ENCODE peak calls at places on chromosomes 6 and 20, in six cellular contexts. Y, P, Z, H, X and I are unnamed samples.

GRCh38 chr6:137271245-137272183 is 52.3 kb upstream of the IFNGR1 start:
- DNase-seq in H (peak; percentile 41), Z (no peak), Y (no peak), P (no peak), X (no peak), I (peak; percentile 39)

GRCh38 chr6:112298021-112298745 is 43.8 kb upstream of the LAMA4 start:
- DNase-seq in P (no peak), Z (no peak), X (no peak), H (peak; percentile 48), Y (no peak), I (no peak)

GRCh38 chr20:41650221-41650948 is 32.2 kb upstream of the CHD6 start:
- DNase-seq in X (no peak), Y (no peak), H (no peak), P (no peak), Z (no peak), I (no peak)

GRCh38 chr20:45058168-45058850 is 42.6 kb downstream of the KCNS1 start:
- DNase-seq in Z (no peak), P (no peak), X (no peak), H (no peak), Y (no peak), I (no peak)

GRCh38 chr20:34636648-34637047 is 40.2 kb downstream of the PIGU start:
- DNase-seq in Y (no peak), X (no peak), P (no peak), Z (no peak), H (no peak), I (no peak)

GRCh38 chr20:38214256-38214870 is 46.2 kb downstream of the KIAA1755 start:
- DNase-seq in X (no peak), Y (no peak), H (no peak), Z (no peak), P (peak; percentile 70), I (no peak)

GRCh38 chr6:165662041-165662491 is 975 bp downstream of the PDE10A start:
- DNase-seq in X (no peak), H (no peak), P (peak; percentile 77), Z (no peak), Y (no peak), I (peak; percentile 57)

GRCh38 chr20:61728786-61729365 is 336.8 kb downstream of the TAF4 start:
- DNase-seq in P (peak; percentile 49), X (no peak), Y (no peak), H (no peak), Z (no peak), I (no peak)

GRCh38 chr20:23937303-23938117 is 51.1 kb downstream of the GGTLC1 start:
- DNase-seq in Z (peak; percentile 3), Y (peak; percentile 45), H (peak; percentile 42), X (peak; percentile 9), P (no peak), I (peak; percentile 56)

GRCh38 chr20:10521836-10522235 is 86.7 kb downstream of the SLX4IP start:
- DNase-seq in P (no peak), Z (no peak), X (no peak), Y (no peak), H (no peak), I (no peak)
- H3K27ac ChIP-seq in P (no peak overlapping the region), Z (no peak overlapping the region), X (no peak overlapping the region), Y (no peak overlapping the region), H (peak overlapping the region; percentile 60), I (no peak overlapping the region)

GRCh38 chr20:50571466-50571865 is 61.3 kb downstream of the PTPN1 start:
- DNase-seq in Y (no peak), P (no peak), X (no peak), H (no peak), Z (no peak), I (no peak)
- H3K27ac ChIP-seq in Y (no peak overlapping the region), P (no peak overlapping the region), X (no peak overlapping the region), H (no peak overlapping the region), Z (peak overlapping the region; percentile 83), I (no peak overlapping the region)

DNA sequence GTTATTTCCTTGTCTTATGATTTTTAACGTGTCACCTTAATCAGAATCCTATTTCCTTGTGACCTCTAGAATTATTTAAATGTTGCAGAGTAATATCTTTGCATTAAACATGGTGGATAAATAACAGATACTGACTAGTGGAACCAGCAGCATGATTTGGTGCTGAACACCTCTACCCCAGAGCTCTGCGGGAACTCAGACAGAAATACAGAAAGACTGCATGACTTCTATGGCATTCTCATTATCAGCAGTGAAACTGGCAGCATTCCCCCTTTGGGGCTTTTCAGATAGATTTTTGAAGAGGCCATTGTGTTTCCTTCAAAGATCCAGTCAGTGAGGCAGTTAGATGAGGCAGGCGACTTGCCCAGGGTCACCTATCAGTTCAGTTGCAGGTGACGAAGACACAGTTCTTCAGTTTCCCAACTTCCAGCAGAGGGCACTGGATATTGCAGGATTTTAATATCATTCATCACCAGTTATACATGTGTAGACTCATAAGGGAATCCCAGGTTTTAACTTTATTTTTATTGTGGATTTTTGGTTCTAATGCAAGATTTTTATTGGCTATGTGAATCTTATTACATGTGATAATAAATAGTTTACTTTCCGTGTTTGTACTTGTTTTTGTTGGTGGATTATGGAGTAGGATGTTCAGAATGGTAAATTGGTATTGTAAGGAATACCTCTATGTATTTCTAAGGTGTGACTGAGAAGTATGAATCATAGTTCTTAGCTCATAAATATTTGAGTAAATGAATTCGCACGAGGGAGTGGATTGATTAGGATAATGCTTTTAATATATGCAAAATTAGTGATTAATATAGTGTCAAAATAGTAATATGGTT is 81.3 kb downstream of the AFDN start:
- DNase-seq in Y (no peak), H (peak; percentile 50), X (no peak), Z (no peak), P (no peak), I (no peak)
- H3K27ac ChIP-seq in Y (no peak overlapping the region), H (no peak overlapping the region), X (no peak overlapping the region), Z (no peak overlapping the region), P (no peak overlapping the region), I (no peak overlapping the region)

DNA sequence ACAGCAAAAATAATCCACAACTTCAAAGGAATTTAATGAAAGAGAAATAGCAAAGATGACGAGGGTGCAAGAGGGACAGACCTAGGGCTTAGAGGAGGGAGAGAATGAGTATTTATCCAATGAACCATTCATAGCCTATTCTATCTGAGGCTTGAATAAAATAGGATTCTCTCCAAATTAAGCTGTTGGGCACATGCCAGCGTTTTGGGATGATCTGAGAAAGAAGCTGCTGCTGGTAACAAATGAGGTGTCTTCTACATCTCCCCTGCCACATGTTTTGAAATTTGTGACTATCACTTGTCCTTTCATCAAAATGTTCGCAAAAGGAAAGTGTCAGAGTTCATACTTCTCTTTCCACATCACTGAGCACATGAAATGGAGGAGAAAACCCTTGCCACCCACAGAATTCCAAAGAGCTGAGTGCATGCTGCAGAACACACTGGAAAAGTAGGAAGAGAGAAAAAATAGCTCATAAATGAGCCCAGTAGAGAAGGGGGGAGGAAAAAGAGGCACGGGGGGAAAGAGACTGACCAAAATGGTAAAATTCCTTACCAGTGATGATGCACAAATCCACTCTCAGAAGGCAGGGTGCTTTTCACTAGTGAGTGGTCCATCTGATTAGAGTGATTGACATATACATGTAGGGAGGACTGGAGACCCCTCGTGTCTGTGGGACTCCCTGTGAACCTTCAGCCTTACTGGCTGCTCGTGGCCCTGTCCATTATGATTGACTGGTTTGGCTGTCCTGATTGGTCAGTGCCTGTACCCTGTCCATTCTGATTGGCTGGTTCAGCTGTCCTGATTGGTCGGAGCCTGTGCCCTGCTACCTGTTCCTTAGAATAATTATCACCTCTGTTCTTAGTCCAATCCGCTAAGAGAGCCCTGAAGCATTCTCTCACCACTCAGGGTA is 180.5 kb downstream of the OGFRL1 start:
- DNase-seq in P (no peak), Y (no peak), X (no peak), Z (no peak), H (peak; percentile 78), I (no peak)
- H3K27ac ChIP-seq in P (peak overlapping the region; percentile 70), Y (no peak overlapping the region), X (no peak overlapping the region), Z (no peak overlapping the region), H (peak overlapping the region; percentile 26), I (no peak overlapping the region)

GRCh38 chr6:17758113-17758512 is 51.4 kb upstream of the NUP153 start:
- DNase-seq in H (no peak), Y (no peak), Z (no peak), P (no peak), X (no peak), I (no peak)

DNA sequence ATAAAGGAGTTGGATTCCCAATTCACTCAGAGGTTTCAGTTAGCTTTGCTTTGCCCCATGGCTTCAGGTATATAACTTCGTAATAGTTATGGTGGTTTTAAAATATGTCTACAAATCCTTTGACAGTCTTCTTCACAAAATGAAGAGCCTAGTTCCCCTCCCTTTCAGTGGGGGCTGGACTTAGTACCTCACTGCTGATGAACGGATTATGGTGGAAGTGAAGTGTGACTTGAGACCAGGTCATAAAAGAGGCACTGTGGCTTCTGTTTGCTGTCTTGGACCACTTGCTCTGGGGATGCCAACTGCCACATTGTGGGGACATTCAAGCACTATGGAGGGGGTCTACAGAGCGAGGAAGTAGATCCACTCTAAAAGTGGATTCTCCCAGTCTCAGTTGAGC is 47.5 kb upstream of the NUP153 start:
- DNase-seq in Y (no peak), X (no peak), H (no peak), Z (no peak), P (no peak), I (no peak)
- H3K27ac ChIP-seq in Y (no peak overlapping the region), X (no peak overlapping the region), H (no peak overlapping the region), Z (no peak overlapping the region), P (no peak overlapping the region), I (no peak overlapping the region)

GRCh38 chr20:53752583-53752970 is 158.9 kb upstream of the ZNF217 start:
- DNase-seq in Z (no peak), X (no peak), Y (no peak), H (no peak), P (no peak), I (no peak)

GRCh38 chr20:53751394-53752368 is 158.0 kb upstream of the ZNF217 start:
- DNase-seq in P (no peak), Y (no peak), X (no peak), H (no peak), Z (peak; percentile 86), I (no peak)

GRCh38 chr20:53748821-53749402 is 155.3 kb upstream of the ZNF217 start:
- DNase-seq in X (no peak), Z (no peak), P (no peak), Y (no peak), H (peak; percentile 7), I (no peak)

GRCh38 chr20:53749499-53749898 is 155.9 kb upstream of the ZNF217 start:
- DNase-seq in Y (no peak), H (no peak), X (no peak), Z (no peak), P (no peak), I (no peak)

DNA sequence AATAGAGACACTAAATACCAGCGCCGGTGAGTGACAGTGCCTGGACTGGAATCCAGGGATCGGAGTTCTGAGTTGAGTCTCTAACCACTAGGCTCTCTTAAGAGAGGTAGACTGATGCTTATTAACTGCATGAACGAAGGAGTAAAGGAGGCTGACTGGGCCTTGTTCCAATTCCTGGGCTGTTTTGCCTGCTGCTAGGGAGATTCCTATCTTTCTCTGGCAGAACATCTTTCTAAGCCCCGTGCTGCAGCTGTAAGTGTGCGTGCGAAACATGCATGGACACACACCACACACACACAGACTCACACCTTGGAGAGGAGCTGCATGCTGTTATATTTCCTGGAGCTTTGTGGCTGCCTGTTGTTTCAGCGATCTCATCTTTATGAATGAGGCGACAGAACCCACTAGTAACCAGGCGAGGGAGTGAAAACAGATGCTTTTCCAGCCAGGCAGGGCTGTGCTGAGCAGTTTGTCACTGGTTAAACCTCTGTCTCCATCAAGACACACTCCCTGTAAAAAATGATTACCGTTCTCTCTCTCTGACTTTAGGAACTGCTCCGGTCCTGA is 157.3 kb upstream of the ZNF217 start:
- DNase-seq in H (no peak), Z (peak; percentile 69), X (no peak), Y (no peak), P (no peak), I (no peak)
- H3K27ac ChIP-seq in H (no peak overlapping the region), Z (peak overlapping the region; percentile 99), X (peak overlapping the region; percentile 40), Y (peak overlapping the region; percentile 51), P (no peak overlapping the region), I (peak overlapping the region; percentile 29)